ENCODE peak calls at places on chromosome 22, in five cellular contexts. X, P, T, M and F are unnamed samples. For H3K4me1, the result is how much of the 10 kb centered on the place peaks cover.

GRCh38 chr22:46934172-46934745 is 171.8 kb downstream of the TBC1D22A start:
- DNase-seq in P (no peak), M (no peak), X (no peak), T (peak), F (no peak)

GRCh38 chr22:31496007-31496734 is at the start of gene SFI1:
- DNase-seq in X (peak), T (peak), P (peak), M (peak), F (peak)

GRCh38 chr22:40482391-40482790 is 112.0 kb downstream of the SGSM3 start:
- DNase-seq in M (no peak), T (no peak), X (no peak), P (no peak), F (no peak)

GRCh38 chr22:50674606-50675552 is 2.3 kb downstream of the SHANK3 start:
- DNase-seq in P (peak), X (no peak), M (no peak), T (peak), F (peak)

GRCh38 chr22:32378703-32379272 is 21.1 kb downstream of the RFPL3 start:
- DNase-seq in P (peak), M (peak), X (no peak), T (peak), F (no peak)

GRCh38 chr22:30860176-30861105 is 108.1 kb downstream of the MORC2 start:
- DNase-seq in P (peak), M (no peak), T (no peak), X (no peak), F (peak)

GRCh38 chr22:31093090-31093850 is 12.2 kb downstream of the SMTN start:
- DNase-seq in P (peak), T (no peak), M (no peak), X (no peak), F (peak)

GRCh38 chr22:27252282-27253049 is 549.1 kb downstream of the MN1 start:
- DNase-seq in P (no peak), T (no peak), X (no peak), M (peak), F (no peak)

GRCh38 chr22:26884921-26885320 is 227.5 kb downstream of the MIAT start:
- DNase-seq in X (no peak), P (no peak), T (no peak), M (no peak), F (no peak)

DNA sequence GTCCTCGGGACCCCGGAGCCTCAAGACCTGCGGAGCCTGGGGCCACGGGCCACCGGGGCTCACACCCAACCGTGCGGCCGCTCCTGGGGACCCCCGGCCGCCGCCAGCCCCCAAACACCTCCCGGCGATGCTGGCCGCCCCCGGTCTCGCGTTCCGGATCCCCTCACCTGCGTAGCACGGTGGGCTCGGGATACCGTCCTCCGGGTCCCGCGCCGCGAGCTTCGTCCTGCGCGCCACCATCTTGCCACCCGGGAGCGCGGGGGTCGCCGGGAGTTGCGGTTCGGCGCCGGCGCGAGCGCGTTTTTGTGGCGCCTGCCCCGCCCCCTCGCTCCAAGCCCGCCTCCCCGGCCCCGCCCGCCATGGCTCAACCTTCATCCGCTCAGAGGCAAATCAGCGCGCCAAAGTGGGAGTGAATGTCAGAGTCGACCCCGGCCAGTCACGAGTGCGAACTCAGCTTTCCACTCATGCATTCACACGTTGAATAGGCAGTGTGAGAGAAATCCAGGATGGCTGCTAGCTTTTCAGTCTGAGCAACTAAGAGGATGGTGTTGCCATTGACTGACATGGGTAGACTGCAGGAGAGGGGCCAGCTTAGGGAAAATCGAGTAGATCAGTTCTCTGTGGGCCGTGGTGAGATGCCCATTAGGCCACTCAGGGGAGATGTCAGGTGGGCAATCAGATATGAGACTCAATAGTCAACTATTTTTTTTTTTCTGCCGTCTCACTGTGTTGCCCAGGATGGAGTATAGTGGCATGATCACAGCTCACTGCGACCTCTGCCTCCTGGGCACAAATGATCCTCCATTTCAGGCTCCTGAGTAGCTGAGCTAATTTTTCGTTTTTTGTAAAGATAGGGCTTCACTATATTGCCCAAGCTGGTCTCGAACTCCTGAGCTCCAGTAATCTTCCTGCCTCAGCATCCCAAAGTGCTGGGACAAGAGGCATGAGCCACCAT is 28.3 kb downstream of the SERHL2 start:
- DNase-seq in M (peak), T (peak), P (peak), X (peak), F (peak)
- H3K4me1 ChIP-seq in M (under half), T (under half), P (under half), X (under half), F (under half)

GRCh38 chr22:49561976-49562375 is 265.7 kb downstream of the BRD1 start:
- DNase-seq in T (no peak), M (no peak), P (no peak), X (no peak), F (peak)
- H3K4me1 ChIP-seq in T (under half), M (under half), P (under half), X (under half), F (under half)

GRCh38 chr22:37230673-37231405 is 13.2 kb downstream of the RAC2 start:
- DNase-seq in M (no peak), X (peak), T (no peak), P (peak), F (no peak)
- H3K4me1 ChIP-seq in M (under half), X (under half), T (under half), P (under half), F (under half)

GRCh38 chr22:44667276-44667675 is 34.7 kb upstream of the PRR5 start:
- DNase-seq in T (no peak), X (no peak), P (no peak), M (no peak), F (no peak)
- H3K4me1 ChIP-seq in T (under half), X (under half), P (under half), M (under half), F (under half)

GRCh38 chr22:17769716-17770082 is 4.6 kb downstream of the BID start:
- DNase-seq in X (peak), M (no peak), P (peak), T (peak), F (no peak)

GRCh38 chr22:17767236-17768065 is 6.8 kb downstream of the BID start:
- DNase-seq in P (no peak), T (no peak), M (no peak), X (no peak), F (no peak)

GRCh38 chr22:17772249-17772962 is 1.9 kb downstream of the BID start:
- DNase-seq in X (peak), M (peak), P (no peak), T (no peak), F (peak)

GRCh38 chr22:17770180-17771077 is 3.8 kb downstream of the BID start:
- DNase-seq in T (no peak), P (no peak), M (no peak), X (no peak), F (no peak)

GRCh38 chr22:17769013-17769715 is 5.1 kb downstream of the BID start:
- DNase-seq in T (no peak), P (no peak), X (no peak), M (no peak), F (peak)
- H3K4me1 ChIP-seq in T (under half), P (under half), X (under half), M (under half), F (under half)

GRCh38 chr22:35306350-35306967 is 6.8 kb downstream of the TOM1 start:
- DNase-seq in M (no peak), P (no peak), T (no peak), X (no peak), F (no peak)
- H3K4me1 ChIP-seq in M (under half), P (under half), T (under half), X (under half), F (half or more)